ENCODE peak calls at places on chromosomes 13 and 19, in seven cellular contexts. X, O, S, B, L, W and G are unnamed samples.

GRCh38 chr13:80131204-80131603 is 209.7 kb downstream of the SPRY2 start:
- DNase-seq in B (peak), S (no peak), O (peak), X (peak), W (no peak), L (peak), G (peak)

GRCh38 chr13:26719356-26719945 is 41.1 kb downstream of the GPR12 start:
- DNase-seq in B (peak), S (no peak), L (peak), W (no peak), O (no peak), X (no peak), G (peak)

GRCh38 chr19:3403489-3404323 is 37.3 kb downstream of the NFIC start:
- DNase-seq in L (no peak), S (peak), O (no peak), W (no peak), B (no peak), X (peak), G (no peak)

GRCh38 chr19:13574933-13575332 is 68.7 kb upstream of the CACNA1A start:
- DNase-seq in O (no peak), B (no peak), W (no peak), S (no peak), L (no peak), X (no peak), G (peak)

GRCh38 chr19:13156968-13157882 is 7.0 kb downstream of the IER2 start:
- DNase-seq in B (no peak), L (no peak), X (no peak), S (no peak), O (no peak), W (no peak), G (no peak)

GRCh38 chr19:7806876-7807275 is 23.1 kb upstream of the EVI5L start:
- DNase-seq in B (no peak), L (no peak), O (no peak), W (no peak), X (no peak), S (no peak), G (no peak)

GRCh38 chr13:99311137-99311536 is 3.9 kb upstream of the GPR183 start:
- DNase-seq in W (no peak), O (no peak), X (no peak), S (no peak), B (no peak), L (no peak), G (no peak)

GRCh38 chr19:5254944-5255343 is 85.7 kb downstream of the PTPRS start:
- DNase-seq in B (no peak), O (no peak), W (no peak), X (no peak), L (no peak), S (no peak), G (no peak)

GRCh38 chr19:57056972-57057371 is 62.8 kb upstream of the USP29 start:
- DNase-seq in L (no peak), W (no peak), S (no peak), B (no peak), X (no peak), O (no peak), G (no peak)

GRCh38 chr19:50046649-50047503 is 21.1 kb downstream of the ZNF473 start:
- DNase-seq in W (peak), L (peak), O (peak), X (peak), S (peak), B (peak), G (peak)

GRCh38 chr19:58559275-58560006 is 1.0 kb upstream of the UBE2M start:
- DNase-seq in X (peak), S (peak), O (peak), B (no peak), L (peak), W (peak), G (peak)

GRCh38 chr19:34096020-34096915 is 76.0 kb upstream of the LSM14A start:
- DNase-seq in O (no peak), X (no peak), L (peak), W (no peak), B (peak), S (no peak), G (peak)

GRCh38 chr13:25847145-25847544 is 204.7 kb downstream of the SHISA2 start:
- DNase-seq in L (no peak), X (no peak), O (no peak), W (no peak), B (no peak), S (no peak), G (no peak)

GRCh38 chr19:13012690-13013608 is 17.7 kb downstream of the NFIX start:
- DNase-seq in S (no peak), X (peak), L (peak), W (no peak), B (no peak), O (no peak), G (no peak)